ENCODE peak calls at places on chromosomes 11 and 22, in nine cellular contexts. One of them, this sample, is unnamed.

GRCh38 chr11:28505216-28505615 is 397.0 kb downstream of the METTL15 start:
- DNase-seq in AG04450: no peak
- DNase-seq in GM10248: no peak
- DNase-seq in HL-60: no peak
- DNase-seq in CD8-positive, alpha-beta T cell: no peak
- DNase-seq in glutamatergic neuron: no peak
- DNase-seq in body of pancreas: no peak
- DNase-seq in OCI-LY7: no peak
- DNase-seq in osteocyte: no peak
- DNase-seq in this sample: no peak

GRCh38 chr11:46727952-46728658 is 9.1 kb downstream of the F2 start:
- DNase-seq in AG04450: no peak
- DNase-seq in GM10248: no peak
- DNase-seq in HL-60: no peak
- DNase-seq in CD8-positive, alpha-beta T cell: no peak
- DNase-seq in glutamatergic neuron: no peak
- DNase-seq in body of pancreas: no peak
- DNase-seq in OCI-LY7: no peak
- DNase-seq in osteocyte: no peak
- DNase-seq in this sample: no peak

GRCh38 chr11:30357872-30358271 is 35.0 kb downstream of the ARL14EP start:
- DNase-seq in AG04450: no peak
- DNase-seq in GM10248: no peak
- DNase-seq in HL-60: no peak
- DNase-seq in CD8-positive, alpha-beta T cell: no peak
- DNase-seq in glutamatergic neuron: no peak
- DNase-seq in body of pancreas: no peak
- DNase-seq in OCI-LY7: no peak
- DNase-seq in osteocyte: no peak
- DNase-seq in this sample: no peak

GRCh38 chr11:34299962-34300350 is 57.9 kb downstream of the ABTB2 start:
- DNase-seq in AG04450: no peak
- DNase-seq in GM10248: no peak
- DNase-seq in HL-60: no peak
- DNase-seq in CD8-positive, alpha-beta T cell: no peak
- DNase-seq in glutamatergic neuron: no peak
- DNase-seq in body of pancreas: no peak
- DNase-seq in OCI-LY7: no peak
- DNase-seq in osteocyte: no peak
- DNase-seq in this sample: no peak

GRCh38 chr11:13140028-13140870 is 131.1 kb downstream of the RASSF10 start:
- DNase-seq in AG04450: no peak
- DNase-seq in GM10248: peak
- DNase-seq in HL-60: no peak
- DNase-seq in CD8-positive, alpha-beta T cell: no peak
- DNase-seq in glutamatergic neuron: no peak
- DNase-seq in body of pancreas: peak
- DNase-seq in OCI-LY7: no peak
- DNase-seq in osteocyte: no peak
- DNase-seq in this sample: no peak

GRCh38 chr11:38498721-38499120 is 1900.7 kb upstream of the RAG2 start:
- DNase-seq in AG04450: no peak
- DNase-seq in GM10248: no peak
- DNase-seq in HL-60: no peak
- DNase-seq in CD8-positive, alpha-beta T cell: no peak
- DNase-seq in glutamatergic neuron: no peak
- DNase-seq in body of pancreas: no peak
- DNase-seq in OCI-LY7: no peak
- DNase-seq in osteocyte: no peak
- DNase-seq in this sample: no peak

GRCh38 chr11:90947930-90948329 is 725.1 kb upstream of the CHORDC1 start:
- DNase-seq in AG04450: no peak
- DNase-seq in GM10248: no peak
- DNase-seq in HL-60: no peak
- DNase-seq in CD8-positive, alpha-beta T cell: no peak
- DNase-seq in glutamatergic neuron: no peak
- DNase-seq in body of pancreas: no peak
- DNase-seq in OCI-LY7: no peak
- DNase-seq in osteocyte: no peak
- DNase-seq in this sample: no peak

GRCh38 chr11:3644817-3645235 is at the start of gene ART1:
- DNase-seq in AG04450: no peak
- DNase-seq in GM10248: no peak
- DNase-seq in HL-60: no peak
- DNase-seq in CD8-positive, alpha-beta T cell: no peak
- DNase-seq in glutamatergic neuron: no peak
- DNase-seq in body of pancreas: no peak
- DNase-seq in OCI-LY7: no peak
- DNase-seq in osteocyte: no peak
- DNase-seq in this sample: no peak

GRCh38 chr11:117411736-117412135 is 84.1 kb downstream of the CEP164 start:
- DNase-seq in AG04450: no peak
- DNase-seq in GM10248: no peak
- DNase-seq in HL-60: no peak
- DNase-seq in CD8-positive, alpha-beta T cell: no peak
- DNase-seq in glutamatergic neuron: no peak
- DNase-seq in body of pancreas: no peak
- DNase-seq in OCI-LY7: no peak
- DNase-seq in osteocyte: no peak
- DNase-seq in this sample: no peak

GRCh38 chr11:102911758-102912481 is 37.1 kb upstream of the MMP12 start:
- DNase-seq in AG04450: no peak
- DNase-seq in GM10248: no peak
- DNase-seq in HL-60: no peak
- DNase-seq in CD8-positive, alpha-beta T cell: no peak
- DNase-seq in glutamatergic neuron: no peak
- DNase-seq in body of pancreas: no peak
- DNase-seq in OCI-LY7: no peak
- DNase-seq in osteocyte: peak
- DNase-seq in this sample: no peak

GRCh38 chr11:46367244-46367915 is 14.1 kb upstream of the MDK start:
- DNase-seq in AG04450: no peak
- DNase-seq in GM10248: peak
- DNase-seq in HL-60: no peak
- DNase-seq in CD8-positive, alpha-beta T cell: peak
- DNase-seq in glutamatergic neuron: peak
- DNase-seq in body of pancreas: peak
- DNase-seq in OCI-LY7: peak
- DNase-seq in osteocyte: peak
- DNase-seq in this sample: peak

GRCh38 chr11:88202498-88202897 is 27.3 kb upstream of the RAB38 start:
- DNase-seq in AG04450: no peak
- DNase-seq in GM10248: no peak
- DNase-seq in HL-60: no peak
- DNase-seq in CD8-positive, alpha-beta T cell: no peak
- DNase-seq in glutamatergic neuron: no peak
- DNase-seq in body of pancreas: no peak
- DNase-seq in OCI-LY7: no peak
- DNase-seq in osteocyte: no peak
- DNase-seq in this sample: no peak

GRCh38 chr22:39251762-39252460 is 7.1 kb upstream of the PDGFB start:
- DNase-seq in AG04450: no peak
- DNase-seq in GM10248: no peak
- DNase-seq in HL-60: no peak
- DNase-seq in CD8-positive, alpha-beta T cell: no peak
- DNase-seq in glutamatergic neuron: no peak
- DNase-seq in body of pancreas: peak
- DNase-seq in OCI-LY7: no peak
- DNase-seq in osteocyte: no peak
- DNase-seq in this sample: no peak

GRCh38 chr22:38957046-38957770 is at the start of gene APOBEC3A:
- DNase-seq in AG04450: no peak
- DNase-seq in GM10248: no peak
- DNase-seq in HL-60: no peak
- DNase-seq in CD8-positive, alpha-beta T cell: no peak
- DNase-seq in glutamatergic neuron: no peak
- DNase-seq in body of pancreas: peak
- DNase-seq in OCI-LY7: no peak
- DNase-seq in osteocyte: no peak
- DNase-seq in this sample: no peak

GRCh38 chr11:78350101-78350645 is 67.4 kb downstream of the GAB2 start:
- DNase-seq in AG04450: peak
- DNase-seq in GM10248: no peak
- DNase-seq in HL-60: peak
- DNase-seq in CD8-positive, alpha-beta T cell: no peak
- DNase-seq in glutamatergic neuron: no peak
- DNase-seq in body of pancreas: no peak
- DNase-seq in OCI-LY7: peak
- DNase-seq in osteocyte: no peak
- DNase-seq in this sample: no peak

GRCh38 chr22:37182101-37182948 is 5.7 kb downstream of the C1QTNF6 start:
- DNase-seq in AG04450: no peak
- DNase-seq in GM10248: no peak
- DNase-seq in HL-60: no peak
- DNase-seq in CD8-positive, alpha-beta T cell: no peak
- DNase-seq in glutamatergic neuron: peak
- DNase-seq in body of pancreas: no peak
- DNase-seq in OCI-LY7: no peak
- DNase-seq in osteocyte: no peak
- DNase-seq in this sample: no peak

GRCh38 chr11:36069576-36070214 is 125.8 kb downstream of the LDLRAD3 start:
- DNase-seq in AG04450: no peak
- DNase-seq in GM10248: no peak
- DNase-seq in HL-60: no peak
- DNase-seq in CD8-positive, alpha-beta T cell: no peak
- DNase-seq in glutamatergic neuron: peak
- DNase-seq in body of pancreas: no peak
- DNase-seq in OCI-LY7: no peak
- DNase-seq in osteocyte: no peak
- DNase-seq in this sample: no peak
- TF ChIP-seq CTCF in AG04450: no peak
- TF ChIP-seq CTCF in GM10248: no peak
- TF ChIP-seq CTCF in HL-60: no peak
- TF ChIP-seq CTCF in CD8-positive, alpha-beta T cell: no peak
- TF ChIP-seq CTCF in glutamatergic neuron: no peak
- TF ChIP-seq CTCF in body of pancreas: no peak
- TF ChIP-seq CTCF in OCI-LY7: no peak
- TF ChIP-seq CTCF in osteocyte: peak
- TF ChIP-seq CTCF in this sample: peak

DNA sequence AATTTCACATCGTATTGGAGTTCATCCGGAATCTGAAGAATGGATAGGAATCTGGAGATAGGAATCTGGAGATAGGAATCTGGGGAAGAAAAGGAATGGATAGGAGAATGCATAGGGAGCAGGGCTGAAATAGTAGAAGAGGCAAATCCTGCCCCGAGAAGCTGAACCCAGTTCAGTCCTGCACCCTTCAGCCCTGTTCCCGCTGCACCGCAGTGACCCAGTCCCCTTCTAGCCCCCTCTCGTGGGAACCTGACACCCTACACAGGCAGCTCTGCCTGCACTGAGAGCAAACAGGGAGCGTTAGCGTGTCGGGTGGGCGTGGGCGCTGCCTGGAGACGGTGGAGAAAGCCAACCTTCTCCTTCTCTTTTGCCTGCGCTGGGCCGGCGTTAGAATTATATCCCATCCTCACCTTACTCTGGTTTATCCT is 1.1 kb upstream of the CCKBR start:
- DNase-seq in AG04450: no peak
- DNase-seq in GM10248: no peak
- DNase-seq in HL-60: no peak
- DNase-seq in CD8-positive, alpha-beta T cell: no peak
- DNase-seq in glutamatergic neuron: no peak
- DNase-seq in body of pancreas: peak
- DNase-seq in OCI-LY7: no peak
- DNase-seq in osteocyte: no peak
- DNase-seq in this sample: no peak
- TF ChIP-seq CTCF in AG04450: no peak
- TF ChIP-seq CTCF in GM10248: no peak
- TF ChIP-seq CTCF in HL-60: no peak
- TF ChIP-seq CTCF in CD8-positive, alpha-beta T cell: no peak
- TF ChIP-seq CTCF in glutamatergic neuron: no peak
- TF ChIP-seq CTCF in body of pancreas: no peak
- TF ChIP-seq CTCF in OCI-LY7: no peak
- TF ChIP-seq CTCF in osteocyte: no peak
- TF ChIP-seq CTCF in this sample: no peak

GRCh38 chr11:45354976-45355705 is 69.0 kb upstream of the SYT13 start:
- DNase-seq in AG04450: no peak
- DNase-seq in GM10248: peak
- DNase-seq in HL-60: peak
- DNase-seq in CD8-positive, alpha-beta T cell: peak
- DNase-seq in glutamatergic neuron: peak
- DNase-seq in body of pancreas: peak
- DNase-seq in OCI-LY7: peak
- DNase-seq in osteocyte: peak
- DNase-seq in this sample: peak
- TF ChIP-seq CTCF in AG04450: no peak
- TF ChIP-seq CTCF in GM10248: no peak
- TF ChIP-seq CTCF in HL-60: no peak
- TF ChIP-seq CTCF in CD8-positive, alpha-beta T cell: no peak
- TF ChIP-seq CTCF in glutamatergic neuron: no peak
- TF ChIP-seq CTCF in body of pancreas: no peak
- TF ChIP-seq CTCF in OCI-LY7: no peak
- TF ChIP-seq CTCF in osteocyte: no peak
- TF ChIP-seq CTCF in this sample: no peak

GRCh38 chr22:22911327-22912134 is 23.9 kb downstream of the IGLL5 start:
- DNase-seq in AG04450: no peak
- DNase-seq in GM10248: no peak
- DNase-seq in HL-60: no peak
- DNase-seq in CD8-positive, alpha-beta T cell: no peak
- DNase-seq in glutamatergic neuron: no peak
- DNase-seq in body of pancreas: no peak
- DNase-seq in OCI-LY7: no peak
- DNase-seq in osteocyte: no peak
- DNase-seq in this sample: no peak
- TF ChIP-seq CTCF in AG04450: no peak
- TF ChIP-seq CTCF in GM10248: no peak
- TF ChIP-seq CTCF in HL-60: no peak
- TF ChIP-seq CTCF in CD8-positive, alpha-beta T cell: no peak
- TF ChIP-seq CTCF in glutamatergic neuron: no peak
- TF ChIP-seq CTCF in body of pancreas: no peak
- TF ChIP-seq CTCF in OCI-LY7: no peak
- TF ChIP-seq CTCF in osteocyte: no peak
- TF ChIP-seq CTCF in this sample: no peak

DNA sequence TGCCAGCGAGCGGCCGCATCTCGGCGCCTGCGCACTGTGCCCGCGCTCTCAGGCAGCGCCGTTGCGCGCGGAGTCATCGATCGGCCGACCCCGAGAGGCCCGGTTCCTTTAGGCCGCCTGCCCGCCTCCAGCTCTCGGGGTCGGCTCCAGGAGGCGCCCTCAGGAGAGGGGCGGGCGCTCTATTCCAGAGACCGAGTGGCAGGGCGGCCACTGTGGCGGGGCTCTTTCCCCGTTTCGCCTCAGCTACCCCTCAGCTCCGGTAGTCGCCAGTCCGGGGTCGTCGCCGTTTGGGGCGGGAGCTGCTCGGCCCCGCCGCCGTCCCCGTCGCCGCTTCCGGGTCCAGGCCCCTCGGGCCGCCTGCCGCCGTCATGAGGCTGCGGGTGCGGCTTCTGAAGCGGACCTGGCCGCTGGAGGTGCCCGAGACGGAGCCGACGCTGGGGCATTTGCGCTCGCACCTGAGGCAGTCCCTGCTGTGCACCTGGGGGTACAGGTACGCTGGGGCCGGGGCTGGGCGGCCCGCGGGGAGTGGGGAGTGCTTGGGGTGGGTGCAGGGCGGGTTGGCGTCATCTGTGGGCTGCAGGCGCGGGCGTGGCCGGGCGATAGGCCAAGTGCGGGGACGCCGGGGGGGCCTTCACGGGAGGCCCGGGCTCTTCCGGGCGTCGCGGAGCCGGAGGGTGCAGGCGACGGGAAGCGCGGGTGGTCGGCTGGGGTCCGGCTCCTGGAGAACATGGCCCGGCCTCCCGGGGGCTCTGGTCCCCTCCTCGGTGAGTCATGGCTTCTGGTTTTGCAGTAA is at the start of gene FBXO7:
- DNase-seq in AG04450: peak
- DNase-seq in GM10248: peak
- DNase-seq in HL-60: peak
- DNase-seq in CD8-positive, alpha-beta T cell: peak
- DNase-seq in glutamatergic neuron: peak
- DNase-seq in body of pancreas: peak
- DNase-seq in OCI-LY7: peak
- DNase-seq in osteocyte: peak
- DNase-seq in this sample: peak
- TF ChIP-seq CTCF in AG04450: peak
- TF ChIP-seq CTCF in GM10248: peak
- TF ChIP-seq CTCF in HL-60: no peak
- TF ChIP-seq CTCF in CD8-positive, alpha-beta T cell: peak
- TF ChIP-seq CTCF in glutamatergic neuron: no peak
- TF ChIP-seq CTCF in body of pancreas: no peak
- TF ChIP-seq CTCF in OCI-LY7: peak
- TF ChIP-seq CTCF in osteocyte: peak
- TF ChIP-seq CTCF in this sample: peak

This sample was measured in GM13977.